ENCODE peak calls at places on chromosome 5, in five cellular contexts. W is fibroblast of the aortic adventitia, B is epithelial cell of esophagus, D is heart right ventricle, I is thoracic aorta. N is an unnamed sample.

GRCh38 chr5:21097661-21098060 is 1109.7 kb upstream of the CDH18 start:
- DNase-seq in W (no peak), B (no peak), D (no peak), I (no peak), N (no peak)

GRCh38 chr5:67063791-67064190 is 132.8 kb downstream of the CD180 start:
- DNase-seq in D (no peak), I (no peak), W (peak; percentile 26), B (peak; percentile 65), N (no peak)

GRCh38 chr5:145976431-145977155 is 40.2 kb downstream of the SH3RF2 start:
- DNase-seq in B (peak; percentile 57), D (no peak), I (no peak), W (peak; percentile 49), N (no peak)

GRCh38 chr5:138226917-138227316 is 13.8 kb upstream of the CDC23 start:
- DNase-seq in I (no peak), D (no peak), B (no peak), W (no peak), N (no peak)

GRCh38 chr5:111685969-111686368 is 71.0 kb downstream of the NREP start:
- DNase-seq in D (no peak), W (no peak), B (no peak), I (no peak), N (no peak)

GRCh38 chr5:119435436-119436132 is 16.7 kb upstream of the HSD17B4 start:
- DNase-seq in I (no peak), D (peak; percentile 45), B (peak; percentile 69), W (peak; percentile 52), N (no peak)

GRCh38 chr5:38650540-38651275 is 94.3 kb upstream of the LIFR start:
- DNase-seq in I (no peak), D (no peak), W (peak; percentile 22), B (peak; percentile 46), N (no peak)

GRCh38 chr5:65029178-65029577 is 260.4 kb downstream of the CWC27 start:
- DNase-seq in I (no peak), D (no peak), W (no peak), B (no peak), N (no peak)

GRCh38 chr5:57298985-57299491 is 125.2 kb downstream of the GPBP1 start:
- DNase-seq in D (peak; percentile 68), B (peak; percentile 84), I (no peak), W (peak; percentile 96), N (no peak)
- TF ChIP-seq CTCF in D (peak; percentile 79), B (peak; percentile 60), I (peak; percentile 58), W (peak; percentile 50), N (no peak)

GRCh38 chr5:51466214-51466613 is 83.0 kb downstream of the ISL1 start:
- DNase-seq in W (no peak), D (no peak), B (no peak), I (no peak), N (no peak)

GRCh38 chr5:51468196-51468595 is 84.9 kb downstream of the ISL1 start:
- DNase-seq in B (peak; percentile 21), I (no peak), W (peak; percentile 9), D (no peak), N (no peak)

DNA sequence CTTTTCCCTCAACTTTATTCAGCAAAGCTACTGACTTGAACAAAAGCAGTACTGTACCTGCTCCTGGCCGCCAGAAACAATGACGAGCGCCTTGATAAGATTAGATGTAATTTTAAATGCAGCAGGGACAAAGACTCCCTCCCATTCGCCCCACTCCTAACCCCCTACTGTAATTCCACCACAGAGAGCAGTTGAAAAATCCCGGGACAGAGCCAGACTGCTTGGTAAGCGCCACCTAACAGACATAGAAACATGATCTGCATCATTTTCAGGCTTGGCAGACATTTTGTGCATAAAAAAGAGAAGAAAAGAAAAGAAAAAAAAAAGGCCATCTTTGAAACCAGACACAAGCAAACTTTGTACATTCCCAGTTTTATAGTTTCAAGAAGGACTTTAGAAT is 81.9 kb downstream of the ISL1 start:
- DNase-seq in W (no peak), B (peak; percentile 11), D (no peak), I (no peak), N (no peak)
- H3K4me3 ChIP-seq in W (no peak overlapping the region), B (peak overlapping the region; percentile 19), D (no peak overlapping the region), I (no peak overlapping the region), N (no peak overlapping the region)

DNA sequence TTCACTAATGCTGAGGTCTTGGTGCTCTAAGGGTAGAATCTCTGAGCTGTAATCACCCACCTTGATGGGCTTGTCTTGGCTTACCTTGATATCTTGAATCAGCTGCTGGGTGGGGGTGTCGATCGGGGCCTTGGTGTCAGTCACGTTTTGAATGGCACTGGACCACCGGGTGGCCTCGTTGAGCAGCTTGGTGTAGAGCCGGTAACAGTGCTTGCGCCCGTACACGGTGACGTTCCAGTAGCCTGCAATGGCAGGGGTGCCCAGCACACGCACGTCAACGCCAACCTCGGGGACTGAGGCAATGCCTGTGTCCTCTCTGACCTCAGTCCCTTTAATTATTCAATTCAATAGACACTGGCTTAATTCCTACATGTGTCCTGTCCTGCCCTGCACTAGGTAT is 63.1 kb upstream of the RETREG1 start:
- DNase-seq in B (no peak), D (no peak), W (no peak), I (no peak), N (no peak)
- TF ChIP-seq CTCF in B (no peak), D (no peak), W (no peak), I (no peak), N (no peak)

DNA sequence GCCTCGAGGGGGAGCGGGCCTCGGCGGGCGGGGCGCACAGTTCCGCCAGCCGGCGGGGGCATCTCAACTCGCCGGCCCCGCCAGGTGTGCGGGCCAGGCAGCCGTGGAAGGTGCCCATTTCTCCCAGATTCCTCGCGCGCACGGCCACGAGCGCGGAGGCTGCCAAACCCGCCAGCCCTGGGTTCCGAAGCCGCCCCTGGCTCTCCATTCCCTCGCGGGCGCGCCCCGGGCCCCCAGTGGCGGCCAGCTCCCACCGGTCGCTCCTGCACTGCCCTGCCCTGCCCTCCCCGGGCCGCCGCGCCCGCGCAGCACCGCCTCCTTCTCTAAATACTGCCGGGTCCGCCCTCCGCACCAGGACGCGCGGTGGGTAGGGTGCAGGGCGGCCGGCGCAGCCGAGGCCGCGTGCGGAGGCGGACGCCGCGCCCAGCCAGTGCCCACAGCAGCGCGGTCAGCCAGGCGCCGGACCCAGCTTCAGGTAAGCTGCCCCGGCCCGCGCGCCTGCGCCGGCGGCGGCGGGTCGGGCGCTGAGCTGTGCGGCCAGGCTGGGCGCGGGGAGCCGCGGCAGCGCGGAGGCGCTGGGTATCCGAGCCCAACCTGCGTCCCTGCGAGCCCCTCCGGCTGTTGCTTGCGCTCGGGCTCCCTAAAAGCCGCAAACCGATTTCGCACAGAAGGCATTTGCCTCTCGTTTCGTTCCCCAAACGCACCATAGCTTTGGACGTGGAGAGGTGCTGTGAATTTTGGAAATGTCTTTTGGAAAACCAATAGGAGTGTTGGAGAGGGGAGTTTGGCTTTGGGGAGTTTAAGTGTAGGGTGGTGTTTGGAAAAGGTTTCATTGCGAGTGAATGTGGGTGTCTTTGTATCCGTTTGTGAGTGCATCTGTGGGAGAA is at the start of gene TMEM171:
- DNase-seq in W (peak; percentile 45), I (no peak), B (peak; percentile 70), D (no peak), N (no peak)
- H3K4me3 ChIP-seq in W (peak within 1 kb of the TSS; percentile 75), I (peak within 1 kb of the TSS; percentile 73), B (peak within 1 kb of the TSS; percentile 61), D (peak within 1 kb of the TSS; percentile 51), N (peak within 1 kb of the TSS; percentile 7)

GRCh38 chr5:133957080-133957479 is 11.3 kb downstream of the C5orf15 start:
- DNase-seq in D (no peak), B (no peak), W (no peak), I (no peak), N (no peak)
- TF ChIP-seq CTCF in D (no peak), B (no peak), W (no peak), I (no peak), N (no peak)

GRCh38 chr5:40914835-40915234 is 5.5 kb downstream of the C7 start:
- DNase-seq in W (peak; percentile 88), B (no peak), D (no peak), I (no peak), N (no peak)
- H3K4me3 ChIP-seq in W (no peak overlapping the region), B (no peak overlapping the region), D (peak overlapping the region; percentile 4), I (no peak overlapping the region), N (no peak overlapping the region)

GRCh38 chr5:134466241-134467069 is 54.8 kb upstream of the CDKN2AIPNL start:
- DNase-seq in B (peak; percentile 77), D (peak; percentile 94), W (peak; percentile 63), I (peak; percentile 88), N (peak; percentile 98)

GRCh38 chr5:134464988-134465855 is 53.5 kb upstream of the CDKN2AIPNL start:
- DNase-seq in B (no peak), I (no peak), W (no peak), D (peak; percentile 24), N (peak; percentile 83)

GRCh38 chr5:134467231-134467630 is 55.5 kb upstream of the CDKN2AIPNL start:
- DNase-seq in W (no peak), I (no peak), D (no peak), B (no peak), N (no peak)

GRCh38 chr5:134463991-134464760 is 52.5 kb upstream of the CDKN2AIPNL start:
- DNase-seq in W (no peak), D (no peak), I (no peak), B (peak; percentile 23), N (no peak)

GRCh38 chr5:134465856-134466240 is 54.2 kb upstream of the CDKN2AIPNL start:
- DNase-seq in B (peak; percentile 86), I (peak; percentile 46), D (peak; percentile 87), W (peak; percentile 94), N (peak; percentile 87)
- TF ChIP-seq CTCF in B (no peak), I (no peak), D (no peak), W (no peak), N (no peak)

GRCh38 chr5:1504244-1504595 is 19.5 kb downstream of the LPCAT1 start:
- DNase-seq in D (no peak), B (no peak), W (no peak), I (no peak), N (no peak)

GRCh38 chr5:1502046-1502736 is 21.6 kb downstream of the LPCAT1 start:
- DNase-seq in D (peak; percentile 36), B (peak; percentile 27), I (no peak), W (no peak), N (no peak)

GRCh38 chr5:1502737-1503120 is 21.0 kb downstream of the LPCAT1 start:
- DNase-seq in B (no peak), W (no peak), D (no peak), I (no peak), N (no peak)

GRCh38 chr5:1504617-1505016 is 19.1 kb downstream of the LPCAT1 start:
- DNase-seq in W (no peak), B (no peak), D (no peak), I (no peak), N (no peak)

GRCh38 chr5:1503301-1504243 is 20.2 kb downstream of the LPCAT1 start:
- DNase-seq in D (peak; percentile 50), W (peak; percentile 93), I (no peak), B (no peak), N (peak; percentile 50)
- H3K4me3 ChIP-seq in D (no peak overlapping the region), W (no peak overlapping the region), I (peak overlapping the region; percentile 51), B (no peak overlapping the region), N (no peak overlapping the region)

N was measured in lower leg skin.